ENCODE peak calls at places on chromosomes 13 and 19, in nine cellular contexts. One of them, this sample, is unnamed.

GRCh38 chr13:113874579-113875428 is 10.9 kb upstream of the GAS6 start:
- DNase-seq in endodermal cell: peak
- DNase-seq in EL: no peak
- DNase-seq in bronchial epithelial cell: no peak
- DNase-seq in GM06990: no peak
- DNase-seq in neural progenitor cell: no peak
- DNase-seq in T-helper 17 cell: no peak
- DNase-seq in NCI-H2029 treated with DMSO at 0.1 percent for 48 hours: no peak
- DNase-seq in AG04450: no peak
- DNase-seq in this sample: no peak

GRCh38 chr19:40604647-40605200 is 3.6 kb downstream of the LTBP4 start:
- DNase-seq in bronchial epithelial cell: peak
- DNase-seq in T-helper 17 cell: no peak
- DNase-seq in neural progenitor cell: peak
- DNase-seq in GM06990: no peak
- DNase-seq in NCI-H2029 treated with DMSO at 0.1 percent for 48 hours: no peak
- DNase-seq in EL: no peak
- DNase-seq in AG04450: no peak
- DNase-seq in endodermal cell: peak
- DNase-seq in this sample: no peak

GRCh38 chr13:111398715-111399299 is 78.4 kb downstream of the TEX29 start:
- DNase-seq in endodermal cell: peak
- DNase-seq in EL: no peak
- DNase-seq in NCI-H2029 treated with DMSO at 0.1 percent for 48 hours: no peak
- DNase-seq in bronchial epithelial cell: no peak
- DNase-seq in AG04450: no peak
- DNase-seq in neural progenitor cell: no peak
- DNase-seq in GM06990: no peak
- DNase-seq in T-helper 17 cell: no peak
- DNase-seq in this sample: no peak

GRCh38 chr19:51029718-51030117 is 3.3 kb upstream of the KLK11 start:
- DNase-seq in neural progenitor cell: no peak
- DNase-seq in GM06990: no peak
- DNase-seq in bronchial epithelial cell: no peak
- DNase-seq in T-helper 17 cell: no peak
- DNase-seq in AG04450: no peak
- DNase-seq in endodermal cell: peak
- DNase-seq in EL: no peak
- DNase-seq in NCI-H2029 treated with DMSO at 0.1 percent for 48 hours: no peak
- DNase-seq in this sample: no peak

GRCh38 chr13:104106705-104107393 is 1040.6 kb upstream of the SLC10A2 start:
- DNase-seq in neural progenitor cell: no peak
- DNase-seq in bronchial epithelial cell: peak
- DNase-seq in GM06990: no peak
- DNase-seq in NCI-H2029 treated with DMSO at 0.1 percent for 48 hours: no peak
- DNase-seq in endodermal cell: peak
- DNase-seq in EL: no peak
- DNase-seq in T-helper 17 cell: no peak
- DNase-seq in AG04450: no peak
- DNase-seq in this sample: no peak

GRCh38 chr19:41308450-41309224 is 1.3 kb upstream of the CCDC97 start:
- DNase-seq in bronchial epithelial cell: peak
- DNase-seq in T-helper 17 cell: peak
- DNase-seq in neural progenitor cell: peak
- DNase-seq in EL: peak
- DNase-seq in endodermal cell: peak
- DNase-seq in NCI-H2029 treated with DMSO at 0.1 percent for 48 hours: peak
- DNase-seq in GM06990: peak
- DNase-seq in AG04450: peak
- DNase-seq in this sample: peak

GRCh38 chr19:31312004-31312403 is 37.2 kb downstream of the TSHZ3 start:
- DNase-seq in T-helper 17 cell: no peak
- DNase-seq in endodermal cell: no peak
- DNase-seq in neural progenitor cell: no peak
- DNase-seq in NCI-H2029 treated with DMSO at 0.1 percent for 48 hours: no peak
- DNase-seq in EL: peak
- DNase-seq in GM06990: no peak
- DNase-seq in AG04450: peak
- DNase-seq in bronchial epithelial cell: peak
- DNase-seq in this sample: no peak

GRCh38 chr13:53198017-53198416 is 169.4 kb downstream of the OLFM4 start:
- DNase-seq in AG04450: no peak
- DNase-seq in endodermal cell: no peak
- DNase-seq in bronchial epithelial cell: no peak
- DNase-seq in GM06990: no peak
- DNase-seq in NCI-H2029 treated with DMSO at 0.1 percent for 48 hours: no peak
- DNase-seq in T-helper 17 cell: no peak
- DNase-seq in EL: no peak
- DNase-seq in neural progenitor cell: peak
- DNase-seq in this sample: no peak

GRCh38 chr19:6065685-6066365 is 44.5 kb downstream of the RFX2 start:
- DNase-seq in endodermal cell: peak
- DNase-seq in T-helper 17 cell: peak
- DNase-seq in GM06990: no peak
- DNase-seq in bronchial epithelial cell: peak
- DNase-seq in neural progenitor cell: no peak
- DNase-seq in NCI-H2029 treated with DMSO at 0.1 percent for 48 hours: peak
- DNase-seq in EL: no peak
- DNase-seq in AG04450: no peak
- DNase-seq in this sample: peak

GRCh38 chr13:45055198-45055901 is 65.0 kb upstream of the GTF2F2 start:
- DNase-seq in EL: peak
- DNase-seq in endodermal cell: no peak
- DNase-seq in NCI-H2029 treated with DMSO at 0.1 percent for 48 hours: no peak
- DNase-seq in AG04450: peak
- DNase-seq in neural progenitor cell: no peak
- DNase-seq in GM06990: peak
- DNase-seq in bronchial epithelial cell: peak
- DNase-seq in T-helper 17 cell: no peak
- DNase-seq in this sample: no peak

GRCh38 chr13:45744979-45745378 is 42.9 kb downstream of the CBY2 start:
- DNase-seq in T-helper 17 cell: no peak
- DNase-seq in GM06990: no peak
- DNase-seq in AG04450: no peak
- DNase-seq in bronchial epithelial cell: no peak
- DNase-seq in NCI-H2029 treated with DMSO at 0.1 percent for 48 hours: no peak
- DNase-seq in neural progenitor cell: no peak
- DNase-seq in endodermal cell: no peak
- DNase-seq in EL: no peak
- DNase-seq in this sample: no peak

GRCh38 chr19:16627194-16627927 is 643 bp downstream of the MED26 start:
- DNase-seq in T-helper 17 cell: no peak
- DNase-seq in EL: peak
- DNase-seq in NCI-H2029 treated with DMSO at 0.1 percent for 48 hours: no peak
- DNase-seq in neural progenitor cell: peak
- DNase-seq in endodermal cell: peak
- DNase-seq in bronchial epithelial cell: no peak
- DNase-seq in AG04450: no peak
- DNase-seq in GM06990: peak
- DNase-seq in this sample: peak

GRCh38 chr19:34336781-34337271 is 28.2 kb upstream of the GPI start:
- DNase-seq in endodermal cell: no peak
- DNase-seq in T-helper 17 cell: no peak
- DNase-seq in AG04450: no peak
- DNase-seq in EL: peak
- DNase-seq in GM06990: no peak
- DNase-seq in NCI-H2029 treated with DMSO at 0.1 percent for 48 hours: no peak
- DNase-seq in bronchial epithelial cell: peak
- DNase-seq in neural progenitor cell: peak
- DNase-seq in this sample: no peak

GRCh38 chr19:536031-536880 is 4.7 kb downstream of the CDC34 start:
- DNase-seq in EL: no peak
- DNase-seq in bronchial epithelial cell: no peak
- DNase-seq in GM06990: no peak
- DNase-seq in T-helper 17 cell: no peak
- DNase-seq in endodermal cell: no peak
- DNase-seq in NCI-H2029 treated with DMSO at 0.1 percent for 48 hours: no peak
- DNase-seq in neural progenitor cell: no peak
- DNase-seq in AG04450: no peak
- DNase-seq in this sample: no peak

GRCh38 chr19:29311391-29311790 is 98.4 kb upstream of the UQCRFS1 start:
- DNase-seq in T-helper 17 cell: no peak
- DNase-seq in NCI-H2029 treated with DMSO at 0.1 percent for 48 hours: no peak
- DNase-seq in EL: no peak
- DNase-seq in neural progenitor cell: peak
- DNase-seq in AG04450: no peak
- DNase-seq in endodermal cell: peak
- DNase-seq in GM06990: no peak
- DNase-seq in bronchial epithelial cell: no peak
- DNase-seq in this sample: no peak

GRCh38 chr13:24925318-24926231 is 161.6 kb downstream of the RNF17 start:
- DNase-seq in GM06990: no peak
- DNase-seq in EL: no peak
- DNase-seq in AG04450: no peak
- DNase-seq in neural progenitor cell: no peak
- DNase-seq in bronchial epithelial cell: no peak
- DNase-seq in T-helper 17 cell: no peak
- DNase-seq in endodermal cell: no peak
- DNase-seq in NCI-H2029 treated with DMSO at 0.1 percent for 48 hours: no peak
- DNase-seq in this sample: no peak

GRCh38 chr13:50119593-50119992 is 104.3 kb downstream of the KCNRG start:
- DNase-seq in GM06990: no peak
- DNase-seq in AG04450: no peak
- DNase-seq in neural progenitor cell: no peak
- DNase-seq in bronchial epithelial cell: no peak
- DNase-seq in EL: no peak
- DNase-seq in NCI-H2029 treated with DMSO at 0.1 percent for 48 hours: no peak
- DNase-seq in T-helper 17 cell: no peak
- DNase-seq in endodermal cell: no peak
- DNase-seq in this sample: no peak

GRCh38 chr13:50129923-50130685 is 114.9 kb downstream of the KCNRG start:
- DNase-seq in T-helper 17 cell: peak
- DNase-seq in EL: peak
- DNase-seq in AG04450: no peak
- DNase-seq in bronchial epithelial cell: no peak
- DNase-seq in GM06990: peak
- DNase-seq in endodermal cell: peak
- DNase-seq in neural progenitor cell: peak
- DNase-seq in NCI-H2029 treated with DMSO at 0.1 percent for 48 hours: no peak
- DNase-seq in this sample: peak

GRCh38 chr13:43934273-43934672 is 54.6 kb downstream of the LACC1 start:
- DNase-seq in bronchial epithelial cell: peak
- DNase-seq in NCI-H2029 treated with DMSO at 0.1 percent for 48 hours: no peak
- DNase-seq in AG04450: no peak
- DNase-seq in neural progenitor cell: no peak
- DNase-seq in GM06990: no peak
- DNase-seq in endodermal cell: no peak
- DNase-seq in EL: no peak
- DNase-seq in T-helper 17 cell: no peak
- DNase-seq in this sample: no peak

GRCh38 chr13:26585136-26585535 is 27.7 kb downstream of the WASF3 start:
- DNase-seq in AG04450: no peak
- DNase-seq in NCI-H2029 treated with DMSO at 0.1 percent for 48 hours: no peak
- DNase-seq in T-helper 17 cell: no peak
- DNase-seq in GM06990: no peak
- DNase-seq in neural progenitor cell: no peak
- DNase-seq in endodermal cell: no peak
- DNase-seq in bronchial epithelial cell: no peak
- DNase-seq in EL: no peak
- DNase-seq in this sample: no peak

GRCh38 chr19:17751103-17751911 is at the start of gene FCHO1:
- DNase-seq in bronchial epithelial cell: no peak
- DNase-seq in T-helper 17 cell: peak
- DNase-seq in GM06990: peak
- DNase-seq in endodermal cell: no peak
- DNase-seq in NCI-H2029 treated with DMSO at 0.1 percent for 48 hours: no peak
- DNase-seq in neural progenitor cell: no peak
- DNase-seq in AG04450: no peak
- DNase-seq in EL: no peak
- DNase-seq in this sample: peak